ENCODE peak calls at places on chromosomes 16 and 17, in eight cellular contexts. V is SK-N-SH, X is fibroblast of lung, S is endothelial cell of umbilical vein, O is GM23338, P is neural progenitor cell, C is HCT116, I is IMR-90. H is an unnamed sample.

GRCh38 chr17:55175788-55176425 is 88.9 kb upstream of the HLF start:
- DNase-seq in V (no peak), X (no peak), S (no peak), O (no peak), P (no peak), C (no peak), I (no peak), H (no peak)

GRCh38 chr17:61955621-61956020 is 27.8 kb upstream of the INTS2 start:
- DNase-seq in V (no peak), X (no peak), S (no peak), O (no peak), P (no peak), C (no peak), I (no peak), H (no peak)

GRCh38 chr17:18322522-18322921 is 7.4 kb downstream of the SMCR8 start:
- DNase-seq in V (no peak), X (no peak), S (no peak), O (no peak), P (no peak), C (no peak), I (no peak), H (no peak)

GRCh38 chr17:36934144-36934758 is 3.0 kb upstream of the LHX1 start:
- DNase-seq in V (peak; percentile 68), X (no peak), S (no peak), O (peak; percentile 71), P (peak; percentile 60), C (no peak), I (no peak), H (no peak)

GRCh38 chr17:4945944-4946280 is 2.4 kb downstream of the PFN1 start:
- DNase-seq in V (no peak), X (no peak), S (no peak), O (no peak), P (no peak), C (no peak), I (no peak), H (no peak)

GRCh38 chr17:82838386-82839063 is 1.3 kb downstream of the ZNF750 start:
- DNase-seq in V (no peak), X (no peak), S (no peak), O (no peak), P (no peak), C (no peak), I (peak; percentile 17), H (peak; percentile 90)

GRCh38 chr16:86872126-86872525 is 293.8 kb downstream of the FOXL1 start:
- DNase-seq in V (no peak), X (no peak), S (no peak), O (no peak), P (no peak), C (no peak), I (no peak), H (no peak)

GRCh38 chr17:67487506-67487905 is 110.4 kb downstream of the PITPNC1 start:
- DNase-seq in V (no peak), X (peak; percentile 30), S (no peak), O (no peak), P (no peak), C (no peak), I (peak; percentile 47), H (no peak)

GRCh38 chr16:84013787-84014569 is 28.6 kb downstream of the SLC38A8 start:
- DNase-seq in V (peak; percentile 72), X (peak; percentile 33), S (peak; percentile 47), O (peak; percentile 99), P (peak; percentile 97), C (peak; percentile 100), I (peak; percentile 2), H (peak; percentile 95)

GRCh38 chr16:20678242-20678641 is 19.2 kb downstream of the ACSM1 start:
- DNase-seq in V (no peak), X (no peak), S (no peak), O (no peak), P (no peak), C (no peak), I (no peak), H (no peak)

GRCh38 chr17:59825533-59826316 is 67.0 kb downstream of the TUBD1 start:
- DNase-seq in V (no peak), X (peak; percentile 91), S (peak; percentile 48), O (no peak), P (no peak), C (no peak), I (peak; percentile 90), H (no peak)

GRCh38 chr17:69188064-69188463 is 40.6 kb downstream of the ABCA10 start:
- DNase-seq in V (no peak), X (no peak), S (no peak), O (no peak), P (no peak), C (no peak), I (no peak), H (no peak)

GRCh38 chr17:74097461-74098131 is 105.9 kb upstream of the RPL38 start:
- DNase-seq in V (no peak), X (no peak), S (no peak), O (no peak), P (no peak), C (no peak), I (no peak), H (no peak)

GRCh38 chr17:3647769-3648540 is 11.4 kb downstream of the CTNS start:
- DNase-seq in V (peak; percentile 71), X (peak; percentile 45), S (peak; percentile 47), O (peak; percentile 74), P (peak; percentile 76), C (peak; percentile 7), I (peak; percentile 55), H (peak; percentile 40)

GRCh38 chr17:40190197-40191021 is 13.1 kb downstream of the RAPGEFL1 start:
- DNase-seq in V (peak; percentile 83), X (no peak), S (peak; percentile 22), O (peak; percentile 84), P (peak; percentile 63), C (no peak), I (no peak), H (no peak)

GRCh38 chr16:5875416-5875815 is 777.8 kb upstream of the EEF2KMT start:
- DNase-seq in V (no peak), X (peak; percentile 64), S (no peak), O (no peak), P (no peak), C (no peak), I (no peak), H (no peak)

GRCh38 chr16:58462997-58463891 is 36.7 kb upstream of the NDRG4 start:
- DNase-seq in V (peak; percentile 85), X (no peak), S (no peak), O (peak; percentile 56), P (peak; percentile 75), C (no peak), I (no peak), H (no peak)

GRCh38 chr17:17388657-17389496 is 85.7 kb downstream of the NT5M start:
- DNase-seq in V (no peak), X (peak; percentile 86), S (no peak), O (no peak), P (no peak), C (no peak), I (no peak), H (no peak)

GRCh38 chr17:59839646-59840328 is 53.0 kb downstream of the TUBD1 start:
- DNase-seq in V (no peak), X (peak; percentile 36), S (no peak), O (peak; percentile 53), P (peak; percentile 13), C (no peak), I (no peak), H (peak; percentile 48)

GRCh38 chr17:34314279-34314678 is 5.0 kb upstream of the CCL8 start:
- DNase-seq in V (no peak), X (no peak), S (peak; percentile 26), O (no peak), P (no peak), C (no peak), I (peak; percentile 52), H (no peak)

GRCh38 chr17:48478224-48479013 is 48.4 kb upstream of the SKAP1 start:
- DNase-seq in V (no peak), X (no peak), S (no peak), O (no peak), P (no peak), C (no peak), I (no peak), H (no peak)

GRCh38 chr17:1473170-1473569 is 17.1 kb upstream of the CRK start:
- DNase-seq in V (no peak), X (no peak), S (no peak), O (peak; percentile 65), P (no peak), C (no peak), I (no peak), H (no peak)

GRCh38 chr17:3167574-3167973 is 29.7 kb upstream of the OR1A2 start:
- DNase-seq in V (no peak), X (no peak), S (no peak), O (no peak), P (no peak), C (no peak), I (no peak), H (no peak)

GRCh38 chr16:86363836-86364618 is 146.3 kb upstream of the FOXF1 start:
- DNase-seq in V (no peak), X (peak; percentile 69), S (no peak), O (no peak), P (no peak), C (no peak), I (no peak), H (no peak)

GRCh38 chr17:17058304-17058703 is 16.0 kb downstream of the MPRIP start:
- DNase-seq in V (no peak), X (no peak), S (no peak), O (no peak), P (no peak), C (no peak), I (no peak), H (no peak)

GRCh38 chr16:85553436-85554113 is 59.5 kb upstream of the GSE1 start:
- DNase-seq in V (no peak), X (peak; percentile 59), S (peak; percentile 20), O (peak; percentile 78), P (no peak), C (peak; percentile 59), I (peak; percentile 34), H (peak; percentile 69)

GRCh38 chr17:39753514-39754160 is 15.9 kb downstream of the GRB7 start:
- DNase-seq in V (peak; percentile 88), X (no peak), S (no peak), O (peak; percentile 69), P (peak; percentile 69), C (no peak), I (no peak), H (no peak)

GRCh38 chr16:3776316-3776715 is 59.0 kb upstream of the TRAP1 start:
- DNase-seq in V (no peak), X (no peak), S (no peak), O (no peak), P (no peak), C (no peak), I (no peak), H (no peak)
- H4K20me1 ChIP-seq in V (peaks cover 4% of the 10 kb centered on the region), X (no peaks in the 10 kb centered on the region), S (no peaks in the 10 kb centered on the region), O (peaks cover 8% of the 10 kb centered on the region), P (peaks cover 3% of the 10 kb centered on the region), C (peaks cover 3% of the 10 kb centered on the region), I (peaks cover 29% of the 10 kb centered on the region), H (peaks cover 18% of the 10 kb centered on the region)

GRCh38 chr17:81097943-81098308 is 63.0 kb downstream of the BAIAP2 start:
- DNase-seq in V (no peak), X (peak; percentile 66), S (no peak), O (no peak), P (no peak), C (peak; percentile 72), I (peak; percentile 30), H (peak; percentile 82)
- H3K4me3 ChIP-seq in V (no peak overlapping the region), X (peak overlapping the region; percentile 35), S (no peak overlapping the region), O (no peak overlapping the region), P (no peak overlapping the region), C (peak overlapping the region; percentile 44), I (no peak overlapping the region), H (peak overlapping the region; percentile 38)

GRCh38 chr17:28056276-28056620 is 13.8 kb downstream of the NLK start:
- DNase-seq in V (no peak), X (no peak), S (no peak), O (no peak), P (no peak), C (no peak), I (no peak), H (no peak)
- H4K20me1 ChIP-seq in V (peaks cover 63% of the 10 kb centered on the region), X (no peaks in the 10 kb centered on the region), S (peaks cover 6% of the 10 kb centered on the region), O (peaks cover 54% of the 10 kb centered on the region), P (peaks cover 80% of the 10 kb centered on the region), C (no peaks in the 10 kb centered on the region), I (peaks cover 64% of the 10 kb centered on the region), H (peaks cover 22% of the 10 kb centered on the region)

GRCh38 chr16:80986557-80986956 is 20.1 kb downstream of the CMC2 start:
- DNase-seq in V (no peak), X (no peak), S (no peak), O (no peak), P (no peak), C (no peak), I (no peak), H (no peak)
- H3K4me3 ChIP-seq in V (no peak overlapping the region), X (no peak overlapping the region), S (no peak overlapping the region), O (no peak overlapping the region), P (no peak overlapping the region), C (no peak overlapping the region), I (no peak overlapping the region), H (no peak overlapping the region)